ENCODE peak calls at places on chromosomes 16 and 17, in four cellular contexts. X, W, R and M are unnamed samples.

GRCh38 chr17:17406225-17406624 is 70.6 kb upstream of the MED9 start:
- DNase-seq in X (no peak), W (peak; percentile 37), R (no peak), M (no peak)

GRCh38 chr16:14028207-14028606 is 42.9 kb upstream of the MRTFB start:
- DNase-seq in X (no peak), W (no peak), R (no peak), M (no peak)

GRCh38 chr16:3171181-3171854 is 16.7 kb upstream of the OR1F1 start:
- DNase-seq in X (no peak), W (no peak), R (no peak), M (peak; percentile 68)

GRCh38 chr17:69246726-69247375 is 18.2 kb upstream of the ABCA10 start:
- DNase-seq in X (peak; percentile 26), W (no peak), R (peak; percentile 31), M (peak; percentile 49)

GRCh38 chr16:2027024-2028010 is 615 bp downstream of the NHERF2 start:
- DNase-seq in X (no peak), W (no peak), R (no peak), M (peak; percentile 48)

GRCh38 chr16:67022531-67023214 is 6.3 kb upstream of the CBFB start:
- DNase-seq in X (no peak), W (no peak), R (no peak), M (no peak)

GRCh38 chr17:18129041-18129502 is 20.5 kb downstream of the MYO15A start:
- DNase-seq in X (no peak), W (peak; percentile 22), R (no peak), M (no peak)

GRCh38 chr17:80104321-80104955 is 3.1 kb downstream of the GAA start:
- DNase-seq in X (no peak), W (no peak), R (no peak), M (peak; percentile 30)

GRCh38 chr16:11633113-11633512 is 35.1 kb upstream of the SNN start:
- DNase-seq in X (no peak), W (no peak), R (no peak), M (no peak)

GRCh38 chr16:89687092-89687940 is 827 bp downstream of the CDK10 start:
- DNase-seq in X (no peak), W (peak; percentile 93), R (no peak), M (peak; percentile 96)

GRCh38 chr17:10059684-10060211 is 138.7 kb downstream of the GAS7 start:
- DNase-seq in X (no peak), W (peak; percentile 24), R (no peak), M (no peak)

GRCh38 chr17:76738468-76738850 is 540 bp downstream of the MFSD11 start:
- DNase-seq in X (no peak), W (no peak), R (no peak), M (no peak)